ENCODE peak calls at places on chromosomes 13 and 19, in six cellular contexts. I, G, Z, T, F and W are unnamed samples.

GRCh38 chr13:88014527-88014926 is 343.4 kb downstream of the SLITRK5 start:
- DNase-seq in I (no peak), G (no peak), Z (no peak), T (no peak), F (no peak), W (no peak)

GRCh38 chr13:29523199-29523931 is 72.1 kb downstream of the SLC7A1 start:
- DNase-seq in I (no peak), G (no peak), Z (peak), T (no peak), F (no peak), W (no peak)

GRCh38 chr13:109816979-109817275 is 30.5 kb upstream of the IRS2 start:
- DNase-seq in I (no peak), G (no peak), Z (no peak), T (no peak), F (no peak), W (no peak)

GRCh38 chr13:92951273-92951820 is 275.3 kb upstream of the GPC6 start:
- DNase-seq in I (no peak), G (no peak), Z (no peak), T (no peak), F (no peak), W (no peak)

GRCh38 chr13:27131202-27131623 is 40.4 kb downstream of the USP12 start:
- DNase-seq in I (no peak), G (peak), Z (no peak), T (peak), F (peak), W (no peak)

GRCh38 chr13:21336609-21337008 is 122.5 kb downstream of the ZDHHC20 start:
- DNase-seq in I (no peak), G (no peak), Z (no peak), T (no peak), F (no peak), W (no peak)

GRCh38 chr19:507286-508203 is at the start of gene TPGS1:
- DNase-seq in I (peak), G (peak), Z (peak), T (peak), F (peak), W (peak)

GRCh38 chr13:32334676-32335075 is 19.4 kb downstream of the BRCA2 start:
- DNase-seq in I (no peak), G (no peak), Z (no peak), T (no peak), F (no peak), W (no peak)

GRCh38 chr19:13920940-13921744 is 15.1 kb downstream of the CC2D1A start:
- DNase-seq in I (peak), G (no peak), Z (peak), T (peak), F (peak), W (no peak)